ENCODE peak calls at places on chromosome 17, in eight cellular contexts. Z is uterus, J is transverse colon, U is PC-3, M is tibial artery, H is heart left ventricle, S is ovary, G is adrenal gland. V is an unnamed sample.

GRCh38 chr17:2853111-2853721 is 57.0 kb downstream of the RAP1GAP2 start:
- DNase-seq in Z (peak; percentile 61), J (peak; percentile 60), U (peak; percentile 45), M (peak; percentile 80), H (peak; percentile 73), S (peak; percentile 19), G (no peak), V (peak; percentile 68)

GRCh38 chr17:40498281-40499084 is 2.9 kb downstream of the TNS4 start:
- DNase-seq in Z (no peak), J (no peak), U (no peak), M (no peak), H (no peak), S (no peak), G (no peak), V (no peak)

GRCh38 chr17:50192873-50193274 is 8.6 kb downstream of the COL1A1 start:
- DNase-seq in Z (no peak), J (no peak), U (no peak), M (no peak), H (no peak), S (no peak), G (no peak), V (no peak)

GRCh38 chr17:6596511-6596910 is 40.2 kb upstream of the PITPNM3 start:
- DNase-seq in Z (no peak), J (no peak), U (no peak), M (no peak), H (no peak), S (no peak), G (no peak), V (no peak)

GRCh38 chr17:5262417-5262816 is 19.7 kb upstream of the RABEP1 start:
- DNase-seq in Z (no peak), J (no peak), U (peak; percentile 14), M (no peak), H (no peak), S (no peak), G (no peak), V (no peak)

GRCh38 chr17:64332502-64332901 is 58.2 kb downstream of the PECAM1 start:
- DNase-seq in Z (no peak), J (no peak), U (peak; percentile 82), M (no peak), H (no peak), S (no peak), G (no peak), V (no peak)

GRCh38 chr17:14270508-14270907 is 30.4 kb upstream of the HS3ST3B1 start:
- DNase-seq in Z (no peak), J (no peak), U (no peak), M (no peak), H (no peak), S (no peak), G (no peak), V (no peak)

GRCh38 chr17:66711936-66712335 is 123.0 kb upstream of the CACNG5 start:
- DNase-seq in Z (no peak), J (peak; percentile 84), U (peak; percentile 86), M (no peak), H (no peak), S (no peak), G (no peak), V (no peak)

GRCh38 chr17:17722081-17722905 is 41.0 kb downstream of the RAI1 start:
- DNase-seq in Z (no peak), J (no peak), U (no peak), M (no peak), H (no peak), S (no peak), G (no peak), V (no peak)

GRCh38 chr17:50807675-50808074 is 27.7 kb upstream of the WFIKKN2 start:
- DNase-seq in Z (no peak), J (no peak), U (no peak), M (no peak), H (no peak), S (no peak), G (no peak), V (no peak)

GRCh38 chr17:56601613-56602012 is 8.1 kb downstream of the NOG start:
- DNase-seq in Z (no peak), J (no peak), U (no peak), M (no peak), H (no peak), S (no peak), G (no peak), V (no peak)

GRCh38 chr17:44348234-44348987 is 3.3 kb downstream of the GRN start:
- DNase-seq in Z (no peak), J (peak; percentile 48), U (no peak), M (no peak), H (no peak), S (no peak), G (peak; percentile 60), V (no peak)

GRCh38 chr17:44345497-44346026 is 460 bp downstream of the GRN start:
- DNase-seq in Z (peak; percentile 69), J (peak; percentile 66), U (peak; percentile 77), M (no peak), H (peak; percentile 67), S (peak; percentile 51), G (peak; percentile 67), V (no peak)

GRCh38 chr17:44344939-44345496 is at the start of gene GRN:
- DNase-seq in Z (peak; percentile 97), J (peak; percentile 95), U (peak; percentile 99), M (peak; percentile 98), H (peak; percentile 94), S (peak; percentile 93), G (peak; percentile 98), V (peak; percentile 93)

GRCh38 chr17:44343510-44344209 is 1.4 kb upstream of the GRN start:
- DNase-seq in Z (no peak), J (no peak), U (no peak), M (no peak), H (no peak), S (no peak), G (no peak), V (no peak)

DNA sequence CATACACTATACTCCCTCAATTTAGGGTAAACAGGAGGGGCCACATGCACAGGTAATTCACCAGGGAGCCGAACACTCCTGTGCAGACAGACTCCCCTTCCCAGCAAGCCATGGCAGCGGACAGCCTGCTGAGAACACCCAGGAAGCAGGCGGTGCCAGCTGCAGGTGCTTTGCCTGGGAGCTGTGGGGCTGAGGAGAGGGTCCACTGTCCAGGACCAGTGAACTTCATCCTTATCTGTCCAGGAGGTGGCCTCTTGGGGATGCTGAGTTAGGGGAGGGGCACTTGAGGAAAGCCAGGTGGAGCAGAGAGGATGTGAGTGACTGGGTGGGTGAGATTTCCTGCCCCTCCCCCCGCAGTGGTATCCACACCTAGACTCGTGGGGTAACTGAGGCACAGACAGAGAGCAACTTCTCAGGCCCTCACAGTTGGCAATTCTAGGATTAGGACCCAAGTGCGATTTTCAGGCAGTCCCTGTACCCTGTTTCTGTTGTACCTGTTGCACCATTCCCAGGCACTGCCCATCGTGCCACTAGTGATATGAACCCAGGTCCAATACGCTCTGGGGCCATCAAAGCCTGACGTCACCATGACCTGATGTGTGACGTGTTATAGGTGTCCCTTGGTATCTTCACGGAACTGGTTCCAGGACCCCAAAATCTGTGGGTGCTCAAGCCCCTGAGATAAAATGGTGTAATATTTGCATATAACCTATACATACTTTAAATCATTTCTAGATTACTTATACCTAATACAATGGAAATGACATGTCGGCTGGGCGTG is 1.2 kb downstream of the GRN start:
- DNase-seq in Z (no peak), J (no peak), U (no peak), M (no peak), H (no peak), S (no peak), G (no peak), V (no peak)
- H3K4me3 ChIP-seq in Z (peak overlapping the region; percentile 75), J (peak overlapping the region; percentile 73), U (peak overlapping the region; percentile 88), M (peak overlapping the region; percentile 82), H (peak overlapping the region; percentile 94), S (no peak overlapping the region), G (no peak overlapping the region), V (peak overlapping the region; percentile 84)

GRCh38 chr17:7834891-7835817 is 1.1 kb downstream of the KDM6B start:
- DNase-seq in Z (peak; percentile 98), J (peak; percentile 97), U (peak; percentile 97), M (peak; percentile 99), H (peak; percentile 99), S (peak; percentile 99), G (peak; percentile 98), V (peak; percentile 98)
- H3K4me1 ChIP-seq in Z (peaks cover 10% of the 10 kb centered on the region), J (peaks cover 59% of the 10 kb centered on the region), U (peaks cover 27% of the 10 kb centered on the region), M (no peaks in the 10 kb centered on the region), H (peaks cover 55% of the 10 kb centered on the region), S (peaks cover 16% of the 10 kb centered on the region), G (peaks cover 22% of the 10 kb centered on the region), V (peaks cover 27% of the 10 kb centered on the region)

GRCh38 chr17:32971171-32971570 is 20.5 kb upstream of the SPACA3 start:
- DNase-seq in Z (no peak), J (no peak), U (peak; percentile 65), M (no peak), H (no peak), S (no peak), G (no peak), V (no peak)

GRCh38 chr17:32970281-32970680 is 21.4 kb upstream of the SPACA3 start:
- DNase-seq in Z (peak; percentile 39), J (no peak), U (peak; percentile 38), M (no peak), H (no peak), S (peak; percentile 22), G (no peak), V (no peak)

GRCh38 chr17:32976605-32977004 is 15.0 kb upstream of the SPACA3 start:
- DNase-seq in Z (no peak), J (no peak), U (no peak), M (no peak), H (no peak), S (no peak), G (no peak), V (no peak)

GRCh38 chr17:32980230-32980629 is 11.4 kb upstream of the SPACA3 start:
- DNase-seq in Z (no peak), J (no peak), U (no peak), M (no peak), H (no peak), S (no peak), G (no peak), V (no peak)

DNA sequence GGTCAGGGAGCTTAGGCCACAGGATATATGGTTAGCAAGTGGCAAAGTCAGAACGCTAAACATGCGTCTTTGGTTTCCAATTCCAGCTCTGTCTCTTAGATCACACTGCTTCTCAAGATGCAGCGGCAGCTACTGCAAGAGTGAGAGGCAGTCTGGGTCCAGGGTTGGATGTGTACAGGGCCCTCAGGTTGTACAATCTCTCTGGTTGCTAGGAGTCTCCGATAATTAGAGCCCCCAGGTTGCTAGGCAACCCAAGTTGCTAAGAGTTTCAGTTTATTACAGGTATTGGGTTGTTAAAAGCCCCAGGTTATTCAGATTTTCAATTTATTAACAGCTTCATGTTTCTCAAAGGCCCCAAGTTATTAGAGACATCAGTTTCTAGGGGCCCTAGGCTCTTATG is 15.5 kb upstream of the SPACA3 start:
- DNase-seq in Z (no peak), J (no peak), U (no peak), M (no peak), H (no peak), S (no peak), G (no peak), V (no peak)
- TF ChIP-seq CTCF in Z (no peak), J (no peak), U (no peak), M (no peak), H (no peak), S (no peak), G (no peak), V (no peak)

GRCh38 chr17:48056879-48057278 is 8.7 kb downstream of the NFE2L1 start:
- DNase-seq in Z (no peak), J (no peak), U (no peak), M (no peak), H (no peak), S (no peak), G (peak; percentile 15), V (no peak)
- H3K4me3 ChIP-seq in Z (no peak overlapping the region), J (no peak overlapping the region), U (no peak overlapping the region), M (no peak overlapping the region), H (no peak overlapping the region), S (no peak overlapping the region), G (no peak overlapping the region), V (peak overlapping the region; percentile 87)